ENCODE peak calls at places on chromosomes 1 and 21, in nine cellular contexts. D is hepatocyte, S is PC-9, H is GM23248, J is GM23338, C is SK-N-SH, E is Karpas-422, B is OCI-LY7, M is HCT116. I is an unnamed sample. For H3K9me2, the result is how much of the 10 kb centered on the place peaks cover.

GRCh38 chr1:941588-942383 is 17.3 kb downstream of the NOC2L start:
- DNase-seq in E (peak), S (peak), M (no peak), J (peak), H (peak), D (peak), B (no peak), C (peak), I (peak)

GRCh38 chr1:168139070-168139469 is 2.3 kb upstream of the GPR161 start:
- DNase-seq in M (no peak), B (no peak), H (no peak), E (no peak), C (no peak), J (no peak), S (no peak), D (no peak), I (no peak)

GRCh38 chr1:230936475-230936874 is 42.2 kb downstream of the TTC13 start:
- DNase-seq in H (no peak), D (no peak), B (no peak), S (no peak), E (no peak), M (no peak), C (no peak), J (no peak), I (no peak)

GRCh38 chr1:15350151-15350550 is 59.5 kb upstream of the EFHD2 start:
- DNase-seq in H (no peak), B (no peak), S (peak), C (no peak), M (no peak), E (no peak), D (no peak), J (no peak), I (no peak)

GRCh38 chr1:102783487-102783886 is 324.8 kb downstream of the COL11A1 start:
- DNase-seq in M (no peak), J (no peak), C (no peak), H (no peak), D (no peak), B (no peak), S (no peak), E (no peak), I (no peak)

GRCh38 chr1:112358798-112359408 is 37.1 kb upstream of the CTTNBP2NL start:
- DNase-seq in S (peak), H (peak), E (peak), J (peak), B (peak), M (peak), C (peak), D (peak), I (peak)

GRCh38 chr21:15141236-15141970 is 76.6 kb upstream of the NRIP1 start:
- DNase-seq in E (no peak), B (no peak), M (no peak), J (no peak), H (no peak), C (no peak), S (no peak), D (no peak), I (no peak)

GRCh38 chr1:41122851-41123518 is 101.5 kb upstream of the SLFNL1 start:
- DNase-seq in B (peak), D (peak), M (peak), J (peak), E (peak), H (peak), C (peak), S (peak), I (no peak)

GRCh38 chr1:82377201-82377884 is 576.6 kb downstream of the ADGRL2 start:
- DNase-seq in C (no peak), E (no peak), S (no peak), B (no peak), H (no peak), D (peak), M (no peak), J (peak), I (no peak)

DNA sequence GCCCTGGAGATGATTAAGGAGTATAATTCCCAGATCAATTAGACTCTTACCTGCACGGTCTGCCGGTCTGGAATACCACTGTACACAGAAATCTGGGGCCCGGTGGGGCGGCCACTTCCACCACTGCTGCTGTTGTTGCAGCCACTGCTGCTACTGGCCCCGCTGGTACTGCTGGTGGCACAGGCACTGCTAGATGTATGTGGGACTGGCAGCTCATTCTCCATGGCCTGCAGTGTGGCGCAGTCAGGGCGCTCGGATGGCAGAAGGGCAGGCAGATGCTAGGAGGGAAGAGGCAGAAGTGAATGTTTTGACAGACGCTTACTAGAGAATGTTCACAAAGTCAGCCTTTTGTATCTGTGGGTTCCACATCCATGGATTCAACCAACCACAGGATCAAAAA is 54.4 kb upstream of the A3GALT2 start:
- DNase-seq in C (no peak), D (no peak), B (no peak), E (no peak), H (no peak), M (no peak), S (no peak), J (no peak), I (no peak)
- H3K9me2 ChIP-seq in C (under half), D (under half), B (under half), E (under half), H (under half), M (under half), S (under half), J (under half), I (under half)

GRCh38 chr1:178258521-178258920 is 164.6 kb downstream of the RASAL2 start:
- DNase-seq in J (no peak), D (no peak), S (no peak), H (no peak), C (no peak), M (no peak), E (no peak), B (no peak), I (no peak)

DNA sequence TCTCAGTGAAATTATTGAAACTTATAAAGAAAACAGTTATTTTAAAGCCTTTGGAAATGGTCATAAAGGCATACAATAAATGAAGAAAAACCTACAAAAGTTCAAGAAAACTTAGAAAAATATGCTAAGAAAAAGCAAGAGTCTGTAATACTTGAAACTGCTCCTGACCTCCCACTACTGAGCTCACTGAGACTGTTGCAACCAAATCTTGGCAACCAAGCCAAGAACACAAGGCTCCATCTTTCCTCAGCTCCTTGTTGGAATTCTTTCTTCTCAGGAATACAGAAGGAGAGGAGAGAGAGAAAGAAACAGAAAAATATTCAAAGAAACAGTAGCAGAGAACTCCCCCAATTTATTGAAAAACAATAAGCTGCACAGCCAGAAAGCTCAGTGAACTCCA is 160.5 kb downstream of the RASAL2 start:
- DNase-seq in M (no peak), H (no peak), B (no peak), D (no peak), E (no peak), J (no peak), S (no peak), C (no peak), I (no peak)
- H3K4me2 ChIP-seq in M (no peak), H (no peak), B (no peak), D (no peak), E (no peak), J (peak), S (no peak), C (no peak), I (no peak)

GRCh38 chr1:200423235-200423634 is 13.4 kb upstream of the ZNF281 start:
- DNase-seq in B (no peak), D (no peak), H (no peak), S (no peak), C (no peak), E (no peak), J (no peak), M (no peak), I (no peak)
- H3K9me2 ChIP-seq in B (under half), D (under half), H (under half), S (under half), C (under half), E (under half), J (under half), M (under half), I (under half)

GRCh38 chr1:6906783-6907182 is 121.5 kb downstream of the CAMTA1 start:
- DNase-seq in C (no peak), M (no peak), H (no peak), D (no peak), B (no peak), J (peak), S (no peak), E (peak), I (no peak)
- H3K4me2 ChIP-seq in C (no peak), M (no peak), H (no peak), D (no peak), B (no peak), J (peak), S (no peak), E (peak), I (peak)